ENCODE peak calls at places on chromosomes 1 and 21, in ten cellular contexts. G is stimulated activated CD4-positive, alpha-beta T cell treated with anti-CD3 and anti-CD28 coated beads, Interleukin-15, amount 100 ng/mL, for 1 hour; D is cardiac fibroblast; N is NCI-H1694 treated with DMSO at 0.1 percent for 48 hours; C is GM12865; Y is NCI-H510A; A is mucosa of gallbladder; P is anterior cingulate cortex; T is NCI-H2081 treated with DMSO at 0.1 percent for 48 hours; X is Right ventricle myocardium superior. Z is an unnamed sample.

GRCh38 chr1:182917386-182917785 is 35.6 kb downstream of the SHCBP1L start:
- DNase-seq in G (no peak), D (no peak), N (no peak), C (no peak), Y (no peak), A (no peak), P (no peak), T (no peak), X (no peak), Z (no peak)

GRCh38 chr1:162172733-162173132 is 103.2 kb downstream of the NOS1AP start:
- DNase-seq in G (no peak), D (no peak), N (no peak), C (no peak), Y (no peak), A (no peak), P (no peak), T (no peak), X (no peak), Z (no peak)

GRCh38 chr1:30200161-30200560 is 523.2 kb downstream of the MATN1 start:
- DNase-seq in G (no peak), D (no peak), N (no peak), C (no peak), Y (no peak), A (no peak), P (no peak), T (no peak), X (no peak), Z (no peak)

GRCh38 chr1:11245904-11246726 is 16.2 kb downstream of the MTOR start:
- DNase-seq in G (no peak), D (no peak), N (no peak), C (no peak), Y (no peak), A (no peak), P (no peak), T (no peak), X (no peak), Z (no peak)

GRCh38 chr1:55816456-55816794 is 601.3 kb upstream of the USP24 start:
- DNase-seq in G (no peak), D (peak), N (no peak), C (peak), Y (peak), A (no peak), P (no peak), T (no peak), X (no peak), Z (no peak)

GRCh38 chr1:15975805-15976680 is at the start of gene ZBTB17:
- DNase-seq in G (peak), D (peak), N (peak), C (peak), Y (peak), A (peak), P (peak), T (peak), X (peak), Z (peak)

GRCh38 chr1:202821467-202821866 is 10.7 kb downstream of the PCAT6 start:
- DNase-seq in G (no peak), D (peak), N (no peak), C (no peak), Y (no peak), A (no peak), P (no peak), T (no peak), X (no peak), Z (no peak)

GRCh38 chr1:107546571-107546970 is 405.7 kb downstream of the NTNG1 start:
- DNase-seq in G (no peak), D (no peak), N (no peak), C (no peak), Y (no peak), A (no peak), P (no peak), T (no peak), X (no peak), Z (no peak)

GRCh38 chr1:175839678-175840669 is 96.6 kb upstream of the TNR start:
- DNase-seq in G (no peak), D (no peak), N (peak), C (no peak), Y (peak), A (no peak), P (no peak), T (no peak), X (no peak), Z (no peak)

GRCh38 chr1:194469282-194469681 is 1282.9 kb upstream of the B3GALT2 start:
- DNase-seq in G (no peak), D (no peak), N (no peak), C (no peak), Y (no peak), A (no peak), P (no peak), T (no peak), X (no peak), Z (no peak)

GRCh38 chr1:32758795-32759430 is 56.3 kb upstream of the SYNC start:
- DNase-seq in G (no peak), D (no peak), N (no peak), C (no peak), Y (no peak), A (no peak), P (no peak), T (no peak), X (no peak), Z (no peak)

GRCh38 chr1:1891349-1892078 is 627 bp upstream of the GNB1 start:
- DNase-seq in G (peak), D (peak), N (peak), C (peak), Y (peak), A (peak), P (peak), T (peak), X (peak), Z (peak)

GRCh38 chr1:233518344-233518743 is 95.6 kb upstream of the KCNK1 start:
- DNase-seq in G (no peak), D (peak), N (peak), C (peak), Y (no peak), A (no peak), P (no peak), T (no peak), X (no peak), Z (no peak)

GRCh38 chr1:11920239-11920903 is 5.9 kb downstream of the KIAA2013 start:
- DNase-seq in G (no peak), D (no peak), N (peak), C (no peak), Y (no peak), A (no peak), P (peak), T (no peak), X (no peak), Z (no peak)

GRCh38 chr1:70411360-70411844 is 334 bp downstream of the CTH start:
- DNase-seq in G (no peak), D (no peak), N (no peak), C (no peak), Y (no peak), A (no peak), P (no peak), T (no peak), X (peak), Z (no peak)

GRCh38 chr21:35044770-35045538 is 4.1 kb downstream of the RUNX1 start:
- DNase-seq in G (no peak), D (no peak), N (no peak), C (peak), Y (no peak), A (no peak), P (no peak), T (no peak), X (no peak), Z (no peak)

GRCh38 chr1:12078938-12079861 is 16.1 kb downstream of the TNFRSF8 start:
- DNase-seq in G (no peak), D (peak), N (peak), C (peak), Y (peak), A (no peak), P (no peak), T (no peak), X (no peak), Z (peak)

GRCh38 chr1:22662318-22662717 is 9.3 kb downstream of the C1QB start:
- DNase-seq in G (no peak), D (no peak), N (no peak), C (peak), Y (peak), A (peak), P (peak), T (no peak), X (no peak), Z (no peak)

GRCh38 chr1:54359393-54360162 is 46.6 kb downstream of the SSBP3 start:
- DNase-seq in G (no peak), D (no peak), N (no peak), C (no peak), Y (no peak), A (no peak), P (no peak), T (no peak), X (no peak), Z (no peak)

GRCh38 chr1:25017436-25018109 is 87.5 kb upstream of the RUNX3 start:
- DNase-seq in G (no peak), D (peak), N (no peak), C (no peak), Y (no peak), A (no peak), P (no peak), T (no peak), X (no peak), Z (no peak)

GRCh38 chr1:223500560-223501425 is 107.6 kb downstream of the CCDC185 start:
- DNase-seq in G (no peak), D (peak), N (no peak), C (no peak), Y (no peak), A (no peak), P (no peak), T (no peak), X (no peak), Z (peak)

GRCh38 chr1:40625476-40626382 is 39.8 kb downstream of the RIMS3 start:
- DNase-seq in G (no peak), D (peak), N (no peak), C (no peak), Y (no peak), A (no peak), P (no peak), T (no peak), X (no peak), Z (no peak)

GRCh38 chr1:39799770-39800470 is 11.3 kb upstream of the BMP8B start:
- DNase-seq in G (peak), D (peak), N (peak), C (peak), Y (peak), A (peak), P (peak), T (no peak), X (peak), Z (peak)

GRCh38 chr1:242524571-242525359 is at the start of gene PLD5:
- DNase-seq in G (no peak), D (no peak), N (peak), C (no peak), Y (peak), A (no peak), P (peak), T (no peak), X (no peak), Z (no peak)

GRCh38 chr1:179206817-179207216 is 22.7 kb downstream of the ABL2 start:
- DNase-seq in G (no peak), D (no peak), N (peak), C (no peak), Y (no peak), A (no peak), P (no peak), T (no peak), X (no peak), Z (no peak)

GRCh38 chr1:29729281-29729680 is 493.0 kb downstream of the PTPRU start:
- DNase-seq in G (no peak), D (no peak), N (no peak), C (no peak), Y (no peak), A (no peak), P (no peak), T (no peak), X (no peak), Z (no peak)

GRCh38 chr1:232650433-232650832 is 20.5 kb upstream of the SIPA1L2 start:
- DNase-seq in G (no peak), D (no peak), N (no peak), C (no peak), Y (no peak), A (no peak), P (no peak), T (no peak), X (no peak), Z (no peak)

GRCh38 chr1:8560611-8561544 is 243.0 kb downstream of the SLC45A1 start:
- DNase-seq in G (no peak), D (peak), N (peak), C (peak), Y (peak), A (no peak), P (no peak), T (peak), X (no peak), Z (no peak)

GRCh38 chr1:228050571-228051181 is 31.8 kb upstream of the ARF1 start:
- DNase-seq in G (no peak), D (no peak), N (no peak), C (no peak), Y (no peak), A (no peak), P (no peak), T (no peak), X (no peak), Z (peak)

GRCh38 chr1:147072371-147073061 is 99.8 kb downstream of the PRKAB2 start:
- DNase-seq in G (no peak), D (no peak), N (no peak), C (no peak), Y (no peak), A (no peak), P (no peak), T (no peak), X (no peak), Z (peak)

GRCh38 chr1:176119549-176119948 is 87.5 kb downstream of the COP1 start:
- DNase-seq in G (no peak), D (peak), N (no peak), C (peak), Y (no peak), A (no peak), P (no peak), T (no peak), X (no peak), Z (no peak)

Z was measured in kidney.